ENCODE peak calls at places on chromosome 15, in six cellular contexts. G is stimulated activated CD8-positive, alpha-beta memory T cell treated with anti-CD3 and anti-CD28 coated beads, Interleukin-4, amount 100 ng/mL, for 24 hours; R is Caki2; A is GF-D8; U is fibroblast of pulmonary artery; H is RKO. S is an unnamed sample.

GRCh38 chr15:28943146-28943545 is 57.4 kb downstream of the APBA2 start:
- DNase-seq in G (no peak), R (no peak), A (no peak), U (no peak), H (no peak), S (no peak)

GRCh38 chr15:60383008-60383694 is 14.6 kb downstream of the ANXA2 start:
- DNase-seq in G (no peak), R (no peak), A (no peak), U (no peak), H (no peak), S (no peak)

GRCh38 chr15:74817370-74817737 is 4.7 kb downstream of the LMAN1L start:
- DNase-seq in G (no peak), R (no peak), A (no peak), U (peak), H (no peak), S (no peak)

GRCh38 chr15:40342421-40343313 is 1.9 kb upstream of the CCDC9B start:
- DNase-seq in G (no peak), R (no peak), A (no peak), U (peak), H (peak), S (no peak)

GRCh38 chr15:61724276-61724939 is 335.8 kb downstream of the VPS13C start:
- DNase-seq in G (no peak), R (no peak), A (no peak), U (no peak), H (no peak), S (no peak)

GRCh38 chr15:50116477-50116876 is 2.6 kb downstream of the ATP8B4 start:
- DNase-seq in G (no peak), R (peak), A (peak), U (peak), H (peak), S (no peak)

GRCh38 chr15:27671794-27672438 is 427.2 kb downstream of the OCA2 start:
- DNase-seq in G (no peak), R (peak), A (no peak), U (no peak), H (no peak), S (no peak)

GRCh38 chr15:75109021-75109690 is 85.8 kb downstream of the PPCDC start:
- DNase-seq in G (no peak), R (no peak), A (no peak), U (no peak), H (no peak), S (no peak)

GRCh38 chr15:41746802-41747201 is 27.5 kb upstream of the MAPKBP1 start:
- DNase-seq in G (no peak), R (no peak), A (no peak), U (peak), H (no peak), S (no peak)

GRCh38 chr15:73375755-73376305 is 7.1 kb upstream of the HCN4 start:
- DNase-seq in G (no peak), R (no peak), A (no peak), U (no peak), H (no peak), S (no peak)

GRCh38 chr15:79901958-79902357 is 5.1 kb upstream of the MTHFS start:
- DNase-seq in G (no peak), R (no peak), A (no peak), U (peak), H (no peak), S (no peak)

GRCh38 chr15:62021991-62022600 is 38.2 kb downstream of the VPS13C start:
- DNase-seq in G (no peak), R (no peak), A (no peak), U (peak), H (peak), S (no peak)

GRCh38 chr15:39783244-39783820 is 691 bp upstream of the FSIP1 start:
- DNase-seq in G (no peak), R (no peak), A (no peak), U (no peak), H (no peak), S (no peak)

GRCh38 chr15:69451951-69452701 is 492 bp upstream of the RPLP1 start:
- DNase-seq in G (no peak), R (no peak), A (peak), U (peak), H (peak), S (peak)

GRCh38 chr15:28978011-28978378 is 92.2 kb downstream of the APBA2 start:
- DNase-seq in G (no peak), R (no peak), A (no peak), U (no peak), H (no peak), S (no peak)

GRCh38 chr15:98442379-98442833 is 205.9 kb upstream of the IGF1R start:
- DNase-seq in G (peak), R (peak), A (peak), U (peak), H (peak), S (no peak)

GRCh38 chr15:80890341-80890972 is 99.2 kb downstream of the MESD start:
- DNase-seq in G (no peak), R (no peak), A (no peak), U (no peak), H (no peak), S (no peak)

GRCh38 chr15:29113336-29114276 is 156.0 kb downstream of the NSMCE3 start:
- DNase-seq in G (no peak), R (no peak), A (no peak), U (no peak), H (no peak), S (no peak)

GRCh38 chr15:52124270-52124878 is 11.8 kb upstream of the BCL2L10 start:
- DNase-seq in G (no peak), R (no peak), A (no peak), U (peak), H (peak), S (no peak)

GRCh38 chr15:91660174-91660649 is 193.3 kb upstream of the SLCO3A1 start:
- DNase-seq in G (no peak), R (no peak), A (no peak), U (no peak), H (no peak), S (no peak)

GRCh38 chr15:61051570-61052031 is 177.5 kb downstream of the RORA start:
- DNase-seq in G (no peak), R (peak), A (no peak), U (peak), H (peak), S (no peak)

GRCh38 chr15:44441095-44441501 is 13.7 kb downstream of the CTDSPL2 start:
- DNase-seq in G (no peak), R (no peak), A (no peak), U (no peak), H (no peak), S (no peak)

GRCh38 chr15:68551296-68551635 is 27.5 kb upstream of the CORO2B start:
- DNase-seq in G (no peak), R (no peak), A (no peak), U (no peak), H (no peak), S (no peak)

GRCh38 chr15:43209059-43209824 is 11.6 kb downstream of the EPB42 start:
- DNase-seq in G (no peak), R (no peak), A (no peak), U (peak), H (no peak), S (peak)

GRCh38 chr15:49255966-49256759 is 86.1 kb downstream of the GALK2 start:
- DNase-seq in G (no peak), R (no peak), A (no peak), U (no peak), H (no peak), S (no peak)

GRCh38 chr15:36370735-36371115 is 208.7 kb upstream of the CDIN1 start:
- DNase-seq in G (no peak), R (peak), A (no peak), U (peak), H (no peak), S (no peak)

GRCh38 chr15:29344474-29344873 is 74.9 kb upstream of the NSMCE3 start:
- DNase-seq in G (no peak), R (no peak), A (no peak), U (no peak), H (no peak), S (no peak)

GRCh38 chr15:61598655-61599054 is 369.6 kb upstream of the RORA start:
- DNase-seq in G (no peak), R (no peak), A (no peak), U (no peak), H (no peak), S (no peak)

GRCh38 chr15:75217012-75217411 is 15.3 kb downstream of the C15orf39 start:
- DNase-seq in G (no peak), R (no peak), A (no peak), U (no peak), H (no peak), S (no peak)

GRCh38 chr15:46685096-46685495 is 1032.2 kb upstream of the SEMA6D start:
- DNase-seq in G (no peak), R (no peak), A (no peak), U (no peak), H (no peak), S (no peak)